ENCODE peak calls at places on chromosomes 11 and 22, in ten cellular contexts. S, P, O, E, G, F, V, Z, Q and J are unnamed samples.

GRCh38 chr11:27501102-27501501 is 5.5 kb downstream of the LIN7C start:
- DNase-seq in S (no peak), G (no peak), F (no peak), E (no peak), O (no peak), Z (no peak), V (no peak), Q (no peak), P (no peak), J (no peak)

GRCh38 chr11:69915151-69915500 is 95.9 kb upstream of the FGF3 start:
- DNase-seq in Z (no peak), O (no peak), S (no peak), Q (no peak), F (no peak), P (no peak), G (no peak), E (no peak), V (no peak), J (no peak)

GRCh38 chr11:77252555-77253270 is 48.8 kb downstream of the GDPD4 start:
- DNase-seq in F (no peak), E (no peak), P (no peak), V (no peak), G (no peak), Q (no peak), O (no peak), Z (no peak), S (no peak), J (no peak)

GRCh38 chr11:8692417-8692816 is 9.8 kb downstream of the RPL27A start:
- DNase-seq in E (no peak), S (no peak), P (no peak), Z (no peak), F (no peak), Q (no peak), O (no peak), V (no peak), G (no peak), J (no peak)

GRCh38 chr22:47371263-47372090 is 609.0 kb downstream of the TBC1D22A start:
- DNase-seq in Q (no peak), F (no peak), P (no peak), E (no peak), Z (no peak), S (no peak), V (no peak), G (no peak), O (no peak), J (peak; percentile 49)

GRCh38 chr11:2302280-2302843 is 549 bp downstream of the TSPAN32 start:
- DNase-seq in P (peak; percentile 71), G (no peak), Z (no peak), E (peak; percentile 76), Q (no peak), V (no peak), S (peak; percentile 1), F (no peak), O (peak; percentile 70), J (no peak)

GRCh38 chr11:111707039-111707690 is 59.0 kb downstream of the PPP2R1B start:
- DNase-seq in G (no peak), O (no peak), S (peak; percentile 29), Q (peak; percentile 98), Z (peak; percentile 87), E (no peak), V (no peak), F (peak; percentile 86), P (no peak), J (no peak)

GRCh38 chr11:92245700-92246270 is 21.2 kb downstream of the FAT3 start:
- DNase-seq in G (no peak), P (no peak), Z (no peak), O (no peak), F (no peak), E (no peak), Q (no peak), V (no peak), S (no peak), J (no peak)

GRCh38 chr11:11813288-11813962 is 28.3 kb upstream of the USP47 start:
- DNase-seq in E (peak; percentile 73), O (no peak), Q (no peak), F (peak; percentile 76), P (peak; percentile 84), V (no peak), S (peak; percentile 13), G (no peak), Z (peak; percentile 88), J (no peak)

GRCh38 chr11:128862913-128863660 is 4.0 kb downstream of the KCNJ1 start:
- DNase-seq in S (no peak), E (no peak), P (no peak), Z (no peak), V (no peak), O (no peak), G (no peak), Q (no peak), F (peak; percentile 48), J (no peak)

GRCh38 chr11:198236-198806 is 5.4 kb downstream of the SCGB1C1 start:
- DNase-seq in G (no peak), Z (no peak), S (no peak), V (no peak), O (peak; percentile 75), F (no peak), P (peak; percentile 67), E (peak; percentile 73), Q (no peak), J (peak; percentile 70)

GRCh38 chr11:57303990-57304579 is 20.7 kb downstream of the TNKS1BP1 start:
- DNase-seq in F (no peak), Q (no peak), V (peak; percentile 39), G (no peak), Z (peak; percentile 45), E (no peak), S (no peak), P (no peak), O (no peak), J (no peak)

GRCh38 chr22:33922268-33922667 is 2.0 kb upstream of the LARGE1 start:
- DNase-seq in Z (no peak), V (peak; percentile 24), F (no peak), O (no peak), P (no peak), E (peak; percentile 75), G (peak; percentile 53), Q (no peak), S (peak; percentile 68), J (no peak)

GRCh38 chr11:77080643-77081210 is 14.0 kb downstream of the CAPN5 start:
- DNase-seq in O (peak; percentile 28), G (no peak), Q (no peak), P (no peak), Z (no peak), S (no peak), E (peak; percentile 57), V (no peak), F (no peak), J (no peak)

GRCh38 chr11:62143727-62144126 is 19.9 kb downstream of the INCENP start:
- DNase-seq in Q (no peak), S (no peak), P (peak; percentile 57), V (no peak), F (no peak), O (no peak), E (peak; percentile 55), Z (no peak), G (no peak), J (peak; percentile 56)

GRCh38 chr22:42548597-42549328 is 5.0 kb upstream of the SERHL2 start:
- DNase-seq in E (peak; percentile 2), P (no peak), Z (no peak), V (no peak), O (no peak), Q (no peak), F (no peak), G (no peak), S (peak; percentile 75), J (no peak)

GRCh38 chr22:44964722-44965078 is 45.1 kb downstream of the PHF21B start:
- DNase-seq in F (no peak), Z (no peak), V (no peak), E (no peak), S (peak; percentile 41), Q (no peak), G (no peak), O (no peak), P (no peak), J (no peak)

GRCh38 chr11:46858920-46859531 is 12.9 kb upstream of the CKAP5 start:
- DNase-seq in G (no peak), P (no peak), E (no peak), O (no peak), Z (no peak), S (no peak), V (no peak), Q (no peak), F (no peak), J (no peak)

GRCh38 chr11:643849-644738 is 7.0 kb downstream of the DRD4 start:
- DNase-seq in G (no peak), P (no peak), V (no peak), E (no peak), O (no peak), Q (no peak), S (no peak), Z (no peak), F (no peak), J (no peak)

GRCh38 chr11:36619502-36619901 is 21.5 kb upstream of the RAG2 start:
- DNase-seq in E (no peak), O (no peak), S (no peak), Q (peak; percentile 10), G (no peak), P (no peak), F (no peak), V (no peak), Z (no peak), J (no peak)

GRCh38 chr11:34963351-34963750 is 46.9 kb downstream of the PDHX start:
- DNase-seq in F (no peak), Z (no peak), P (no peak), G (no peak), E (no peak), V (no peak), O (no peak), Q (no peak), S (no peak), J (no peak)

GRCh38 chr22:19182472-19183157 is 4.1 kb upstream of the SLC25A1 start:
- DNase-seq in Q (no peak), V (no peak), O (no peak), F (no peak), E (no peak), Z (no peak), S (no peak), G (no peak), P (no peak), J (no peak)

GRCh38 chr11:131136476-131136875 is 220.2 kb upstream of the SNX19 start:
- DNase-seq in Z (no peak), S (no peak), Q (no peak), G (no peak), O (no peak), V (no peak), P (no peak), E (no peak), F (no peak), J (no peak)

GRCh38 chr22:43776081-43776670 is 35.9 kb downstream of the EFCAB6 start:
- DNase-seq in Z (no peak), V (no peak), E (no peak), F (no peak), G (no peak), Q (no peak), S (no peak), P (no peak), O (no peak), J (no peak)

GRCh38 chr11:76629133-76629852 is 41.3 kb downstream of the LRRC32 start:
- DNase-seq in Z (no peak), F (no peak), V (no peak), G (no peak), E (peak; percentile 77), P (no peak), O (peak; percentile 81), Q (peak; percentile 93), S (no peak), J (no peak)

GRCh38 chr22:23387827-23388491 is 192.1 kb downstream of the IGLL1 start:
- DNase-seq in F (no peak), S (no peak), V (no peak), G (no peak), P (no peak), O (peak; percentile 78), Q (no peak), E (peak; percentile 69), Z (no peak), J (no peak)

GRCh38 chr11:30346068-30346688 is 23.3 kb downstream of the ARL14EP start:
- DNase-seq in G (no peak), E (no peak), Q (no peak), O (no peak), Z (peak; percentile 56), F (peak; percentile 8), S (no peak), P (no peak), V (peak; percentile 56), J (no peak)

GRCh38 chr11:70582886-70583641 is 184.7 kb downstream of the CTTN start:
- DNase-seq in G (no peak), S (no peak), V (no peak), F (no peak), E (peak; percentile 58), O (peak; percentile 38), Q (no peak), Z (no peak), P (no peak), J (peak; percentile 85)